ENCODE peak calls at places on chromosomes 5 and 9, in five cellular contexts. G, H, Y, M and L are unnamed samples.
A peak's percentile ranks its signal among the peaks of the same experiment; 100 is the strongest.

GRCh38 chr9:115084709-115085108 is 33.2 kb downstream of the TNC start:
- DNase-seq in Y (no peak), G (no peak), M (no peak), H (no peak), L (no peak)

GRCh38 chr9:122091682-122092592 is 1.2 kb downstream of the TTLL11 start:
- DNase-seq in Y (no peak), M (no peak), G (no peak), H (no peak), L (no peak)

GRCh38 chr5:761206-761771 is 23.2 kb downstream of the ZDHHC11B start:
- DNase-seq in G (no peak), H (no peak), M (no peak), Y (no peak), L (no peak)

GRCh38 chr5:32508806-32509805 is 64.6 kb upstream of the ZFR start:
- DNase-seq in M (no peak), Y (no peak), H (no peak), G (no peak), L (no peak)

GRCh38 chr5:179256229-179257189 is 88.8 kb downstream of the ADAMTS2 start:
- DNase-seq in M (no peak), H (no peak), Y (no peak), G (no peak), L (no peak)

GRCh38 chr9:34554211-34555001 is 31.6 kb upstream of the ENHO start:
- DNase-seq in G (no peak), M (no peak), Y (no peak), H (no peak), L (no peak)

GRCh38 chr5:80231243-80231642 is 24.6 kb downstream of the SERINC5 start:
- DNase-seq in H (no peak), Y (peak; percentile 60), G (peak; percentile 31), M (no peak), L (no peak)

GRCh38 chr5:141490271-141490670 is 1.4 kb downstream of the PCDHGC5 start:
- DNase-seq in M (no peak), G (no peak), H (no peak), Y (no peak), L (no peak)

GRCh38 chr9:4967521-4967920 is 17.6 kb upstream of the JAK2 start:
- DNase-seq in G (no peak), Y (no peak), H (no peak), M (no peak), L (no peak)